ENCODE peak calls at places on chromosomes 16 and 17, in six cellular contexts. One of them, this sample, is unnamed.

GRCh38 chr17:80779961-80780380 is 211.7 kb upstream of the CHMP6 start:
- DNase-seq in HCT116: no peak
- DNase-seq in endodermal cell: no peak
- DNase-seq in mammary epithelial cell: no peak
- DNase-seq in endothelial cell of umbilical vein: no peak
- DNase-seq in H9: no peak
- DNase-seq in this sample: no peak

GRCh38 chr16:66913081-66913480 is 5.6 kb downstream of the CDH16 start:
- DNase-seq in endodermal cell: peak; percentile 88
- DNase-seq in H9: peak; percentile 66
- DNase-seq in mammary epithelial cell: no peak
- DNase-seq in HCT116: no peak
- DNase-seq in endothelial cell of umbilical vein: no peak
- DNase-seq in this sample: peak; percentile 38

GRCh38 chr16:50288920-50289319 is 22.6 kb downstream of the ADCY7 start:
- DNase-seq in endothelial cell of umbilical vein: no peak
- DNase-seq in mammary epithelial cell: no peak
- DNase-seq in HCT116: no peak
- DNase-seq in endodermal cell: no peak
- DNase-seq in H9: no peak
- DNase-seq in this sample: no peak

GRCh38 chr17:30413109-30413508 is 34.4 kb downstream of the CPD start:
- DNase-seq in endothelial cell of umbilical vein: peak; percentile 22
- DNase-seq in H9: no peak
- DNase-seq in endodermal cell: no peak
- DNase-seq in mammary epithelial cell: peak; percentile 70
- DNase-seq in HCT116: no peak
- DNase-seq in this sample: no peak

GRCh38 chr16:31032736-31033708 is at the start of gene STX4:
- DNase-seq in endodermal cell: peak; percentile 98
- DNase-seq in endothelial cell of umbilical vein: peak; percentile 94
- DNase-seq in HCT116: peak; percentile 89
- DNase-seq in mammary epithelial cell: peak; percentile 95
- DNase-seq in H9: peak; percentile 95
- DNase-seq in this sample: peak; percentile 99

GRCh38 chr16:23679274-23679985 is 741 bp downstream of the PLK1 start:
- DNase-seq in H9: peak; percentile 41
- DNase-seq in endodermal cell: peak; percentile 80
- DNase-seq in HCT116: no peak
- DNase-seq in mammary epithelial cell: peak; percentile 37
- DNase-seq in endothelial cell of umbilical vein: peak; percentile 48
- DNase-seq in this sample: no peak

GRCh38 chr17:78617371-78618061 is 40.3 kb upstream of the DNAH17 start:
- DNase-seq in HCT116: no peak
- DNase-seq in H9: no peak
- DNase-seq in endothelial cell of umbilical vein: no peak
- DNase-seq in endodermal cell: no peak
- DNase-seq in mammary epithelial cell: no peak
- DNase-seq in this sample: peak; percentile 64

GRCh38 chr17:22464041-22464440 is 771.7 kb downstream of the KCNJ18 start:
- DNase-seq in H9: no peak
- DNase-seq in endodermal cell: no peak
- DNase-seq in endothelial cell of umbilical vein: no peak
- DNase-seq in mammary epithelial cell: no peak
- DNase-seq in HCT116: no peak
- DNase-seq in this sample: no peak

GRCh38 chr17:64017381-64017980 is 3.0 kb downstream of the ICAM2 start:
- DNase-seq in HCT116: no peak
- DNase-seq in endodermal cell: no peak
- DNase-seq in endothelial cell of umbilical vein: peak; percentile 43
- DNase-seq in mammary epithelial cell: no peak
- DNase-seq in H9: no peak
- DNase-seq in this sample: no peak

GRCh38 chr17:64016974-64017373 is 3.5 kb downstream of the ICAM2 start:
- DNase-seq in endodermal cell: no peak
- DNase-seq in H9: no peak
- DNase-seq in mammary epithelial cell: no peak
- DNase-seq in endothelial cell of umbilical vein: peak; percentile 74
- DNase-seq in HCT116: no peak
- DNase-seq in this sample: no peak

GRCh38 chr17:64019486-64020067 is 856 bp downstream of the ICAM2 start:
- DNase-seq in mammary epithelial cell: no peak
- DNase-seq in H9: no peak
- DNase-seq in endodermal cell: peak; percentile 23
- DNase-seq in HCT116: no peak
- DNase-seq in endothelial cell of umbilical vein: no peak
- DNase-seq in this sample: no peak

GRCh38 chr17:64015447-64015846 is 5.0 kb downstream of the ICAM2 start:
- DNase-seq in endodermal cell: peak; percentile 8
- DNase-seq in H9: no peak
- DNase-seq in endothelial cell of umbilical vein: no peak
- DNase-seq in mammary epithelial cell: no peak
- DNase-seq in HCT116: no peak
- DNase-seq in this sample: no peak

DNA sequence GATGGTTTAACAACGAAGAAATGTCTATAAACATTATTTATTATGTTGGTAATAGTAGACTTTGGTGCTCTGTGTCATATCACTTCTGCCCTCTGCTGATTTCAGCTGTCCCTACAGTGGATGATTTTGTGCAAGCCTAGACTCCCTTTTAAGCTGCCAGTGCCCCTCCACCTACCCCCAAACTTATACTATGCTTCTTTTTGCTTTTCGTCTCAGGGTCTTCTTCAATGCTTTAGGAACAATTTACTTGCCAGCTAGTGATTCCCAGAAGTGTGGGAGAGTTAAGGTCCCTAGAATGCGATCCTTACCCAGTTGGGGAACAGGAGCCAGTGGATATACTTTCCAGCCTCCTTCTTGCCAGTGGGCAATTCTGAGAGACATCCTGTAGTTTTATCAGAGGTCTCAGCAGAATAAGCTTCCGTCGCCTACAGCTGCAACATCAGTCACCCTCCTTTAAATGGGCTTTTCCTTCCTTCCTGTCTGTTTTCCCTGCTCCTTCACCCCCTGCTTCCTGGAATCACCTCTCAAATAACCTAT is 4.1 kb downstream of the ICAM2 start:
- DNase-seq in endothelial cell of umbilical vein: peak; percentile 80
- DNase-seq in mammary epithelial cell: no peak
- DNase-seq in HCT116: no peak
- DNase-seq in H9: no peak
- DNase-seq in endodermal cell: peak; percentile 46
- DNase-seq in this sample: no peak
- TF ChIP-seq CTCF in endothelial cell of umbilical vein: peak; percentile 5
- TF ChIP-seq CTCF in mammary epithelial cell: no peak
- TF ChIP-seq CTCF in HCT116: peak; percentile 39
- TF ChIP-seq CTCF in H9: no peak
- TF ChIP-seq CTCF in endodermal cell: peak; percentile 11
- TF ChIP-seq CTCF in this sample: no peak

GRCh38 chr17:76478097-76478496 is 10.7 kb downstream of the AANAT start:
- DNase-seq in H9: no peak
- DNase-seq in HCT116: no peak
- DNase-seq in endodermal cell: no peak
- DNase-seq in mammary epithelial cell: no peak
- DNase-seq in endothelial cell of umbilical vein: no peak
- DNase-seq in this sample: no peak

GRCh38 chr17:76481091-76481655 is 13.8 kb downstream of the AANAT start:
- DNase-seq in HCT116: no peak
- DNase-seq in mammary epithelial cell: no peak
- DNase-seq in endodermal cell: no peak
- DNase-seq in H9: no peak
- DNase-seq in endothelial cell of umbilical vein: no peak
- DNase-seq in this sample: no peak

GRCh38 chr17:76480676-76481075 is 13.3 kb downstream of the AANAT start:
- DNase-seq in H9: no peak
- DNase-seq in endothelial cell of umbilical vein: no peak
- DNase-seq in mammary epithelial cell: no peak
- DNase-seq in HCT116: no peak
- DNase-seq in endodermal cell: no peak
- DNase-seq in this sample: no peak

GRCh38 chr17:76478730-76479514 is 11.5 kb downstream of the AANAT start:
- DNase-seq in HCT116: no peak
- DNase-seq in H9: no peak
- DNase-seq in endodermal cell: no peak
- DNase-seq in endothelial cell of umbilical vein: no peak
- DNase-seq in mammary epithelial cell: no peak
- DNase-seq in this sample: no peak

DNA sequence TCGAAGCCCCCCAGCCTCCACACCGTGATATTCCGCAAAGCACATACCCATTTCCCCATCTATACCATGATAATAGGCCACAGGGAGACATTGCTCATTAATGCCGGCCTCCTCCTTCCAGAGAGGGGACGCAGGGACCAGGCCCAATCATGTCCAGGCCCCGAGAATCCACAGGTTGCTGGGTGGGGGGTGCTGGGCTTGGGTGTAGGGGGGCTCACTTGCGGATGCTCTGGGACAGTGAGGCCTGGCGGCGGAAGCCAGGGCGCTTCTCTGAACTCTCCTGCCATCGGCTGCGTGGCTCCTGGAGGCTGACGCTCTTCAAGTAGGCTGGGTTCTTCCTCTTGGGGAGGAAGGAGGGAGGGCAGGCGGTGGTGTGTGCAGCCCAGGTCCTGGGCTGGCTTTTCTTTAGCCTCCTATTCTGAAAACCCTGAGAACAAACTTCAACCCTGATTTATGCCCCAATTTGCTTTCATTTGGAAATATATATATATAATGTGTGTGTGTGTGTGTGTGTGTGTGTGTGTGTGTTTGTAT is 12.2 kb downstream of the AANAT start:
- DNase-seq in mammary epithelial cell: no peak
- DNase-seq in H9: no peak
- DNase-seq in HCT116: no peak
- DNase-seq in endothelial cell of umbilical vein: no peak
- DNase-seq in endodermal cell: no peak
- DNase-seq in this sample: peak; percentile 58
- H3K9ac ChIP-seq in mammary epithelial cell: no peak overlapping the region
- H3K9ac ChIP-seq in H9: no peak overlapping the region
- H3K9ac ChIP-seq in HCT116: no peak overlapping the region
- H3K9ac ChIP-seq in endothelial cell of umbilical vein: no peak overlapping the region
- H3K9ac ChIP-seq in endodermal cell: no peak overlapping the region
- H3K9ac ChIP-seq in this sample: no peak overlapping the region

GRCh38 chr17:36183001-36183810 is 6.8 kb upstream of the TBC1D3B start:
- DNase-seq in endodermal cell: peak; percentile 99
- DNase-seq in mammary epithelial cell: peak; percentile 66
- DNase-seq in H9: peak; percentile 94
- DNase-seq in endothelial cell of umbilical vein: no peak
- DNase-seq in HCT116: peak; percentile 39
- DNase-seq in this sample: peak; percentile 81

GRCh38 chr17:36185416-36185815 is 9.0 kb upstream of the TBC1D3B start:
- DNase-seq in mammary epithelial cell: no peak
- DNase-seq in HCT116: no peak
- DNase-seq in endothelial cell of umbilical vein: no peak
- DNase-seq in H9: no peak
- DNase-seq in endodermal cell: no peak
- DNase-seq in this sample: no peak

GRCh38 chr17:36183811-36184765 is 7.7 kb upstream of the TBC1D3B start:
- DNase-seq in mammary epithelial cell: no peak
- DNase-seq in H9: no peak
- DNase-seq in HCT116: no peak
- DNase-seq in endothelial cell of umbilical vein: no peak
- DNase-seq in endodermal cell: peak; percentile 46
- DNase-seq in this sample: no peak

DNA sequence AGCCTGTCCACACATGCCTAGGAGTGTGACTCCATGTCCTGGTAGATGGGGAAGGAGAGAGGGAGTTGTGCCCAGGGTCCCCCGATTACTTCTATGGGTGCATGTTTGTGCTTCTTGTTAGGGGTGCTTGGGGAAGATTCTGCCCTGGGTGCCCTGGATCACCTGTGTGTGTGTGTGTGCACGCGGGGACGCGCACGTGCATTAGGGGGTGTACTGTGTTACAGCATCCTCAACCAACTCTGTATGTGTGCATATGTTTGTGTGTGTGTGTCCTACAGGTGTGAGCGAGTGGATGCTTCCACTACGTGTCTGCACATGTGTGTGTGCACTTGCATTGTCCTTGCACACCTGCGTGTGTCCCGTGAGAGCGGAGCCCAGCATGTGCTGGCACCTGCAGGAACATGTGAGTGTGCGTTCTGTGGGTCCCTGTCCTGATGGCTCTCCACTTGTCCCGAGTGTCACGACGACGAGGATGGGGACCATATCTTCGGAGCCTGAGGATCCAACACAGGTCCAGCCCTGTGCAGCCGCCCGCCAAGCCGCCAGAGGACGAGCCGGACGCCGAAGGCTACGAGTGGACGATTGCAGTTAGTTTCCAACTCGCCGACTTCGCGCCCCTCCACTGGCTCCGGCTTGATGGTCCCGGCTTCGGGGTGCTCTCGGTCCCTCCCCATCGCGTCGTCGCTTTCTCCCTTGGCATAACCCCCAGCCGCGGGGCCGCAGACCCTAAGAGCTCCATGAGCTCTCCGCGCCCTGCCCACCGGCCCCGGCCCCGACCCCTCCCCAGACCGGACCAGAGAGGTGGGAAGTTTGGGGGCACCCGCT is 6.0 kb upstream of the TBC1D3B start:
- DNase-seq in mammary epithelial cell: no peak
- DNase-seq in endothelial cell of umbilical vein: no peak
- DNase-seq in endodermal cell: no peak
- DNase-seq in HCT116: no peak
- DNase-seq in H9: peak; percentile 87
- DNase-seq in this sample: peak; percentile 88
- TF ChIP-seq CTCF in mammary epithelial cell: no peak
- TF ChIP-seq CTCF in endothelial cell of umbilical vein: no peak
- TF ChIP-seq CTCF in endodermal cell: peak; percentile 27
- TF ChIP-seq CTCF in HCT116: no peak
- TF ChIP-seq CTCF in H9: no peak
- TF ChIP-seq CTCF in this sample: no peak

GRCh38 chr16:68973611-68974120 is 130.3 kb downstream of the TANGO6 start:
- DNase-seq in endodermal cell: no peak
- DNase-seq in H9: no peak
- DNase-seq in mammary epithelial cell: no peak
- DNase-seq in endothelial cell of umbilical vein: no peak
- DNase-seq in HCT116: no peak
- DNase-seq in this sample: no peak
- H3K9ac ChIP-seq in endodermal cell: no peak overlapping the region
- H3K9ac ChIP-seq in H9: no peak overlapping the region
- H3K9ac ChIP-seq in mammary epithelial cell: no peak overlapping the region
- H3K9ac ChIP-seq in endothelial cell of umbilical vein: no peak overlapping the region
- H3K9ac ChIP-seq in HCT116: no peak overlapping the region
- H3K9ac ChIP-seq in this sample: no peak overlapping the region

GRCh38 chr17:48542956-48543853 is 1.7 kb downstream of the HOXB2 start:
- DNase-seq in HCT116: no peak
- DNase-seq in endothelial cell of umbilical vein: peak; percentile 61
- DNase-seq in mammary epithelial cell: peak; percentile 70
- DNase-seq in endodermal cell: peak; percentile 93
- DNase-seq in H9: peak; percentile 79
- DNase-seq in this sample: no peak
- TF ChIP-seq CTCF in HCT116: no peak
- TF ChIP-seq CTCF in endothelial cell of umbilical vein: peak; percentile 3
- TF ChIP-seq CTCF in mammary epithelial cell: no peak
- TF ChIP-seq CTCF in endodermal cell: peak; percentile 64
- TF ChIP-seq CTCF in H9: no peak
- TF ChIP-seq CTCF in this sample: no peak

This sample was measured in kidney.